ENCODE peak calls at places on chromosomes 1 and 21, in eight cellular contexts. X is K562, A is HepG2, P is GM12878, S is HCT116, D is Panc1, Y is GM23338, Z is SK-N-SH. N is an unnamed sample.
A peak's percentile ranks its signal among the peaks of the same experiment; 100 is the strongest.

GRCh38 chr1:32208463-32208862 is 426 bp upstream of the DCDC2B start:
- DNase-seq in X (no peak), A (no peak), P (no peak), S (no peak), D (no peak), Y (no peak), Z (no peak), N (no peak)

GRCh38 chr1:52404975-52405338 is 555 bp downstream of the PRPF38A start:
- DNase-seq in X (no peak), A (no peak), P (no peak), S (no peak), D (no peak), Y (no peak), Z (no peak), N (no peak)

GRCh38 chr1:198794498-198794897 is 155.7 kb downstream of the PTPRC start:
- DNase-seq in X (no peak), A (no peak), P (no peak), S (no peak), D (no peak), Y (no peak), Z (no peak), N (no peak)

GRCh38 chr21:29892379-29892778 is 47.4 kb downstream of the GRIK1 start:
- DNase-seq in X (no peak), A (no peak), P (no peak), S (no peak), D (no peak), Y (no peak), Z (no peak), N (no peak)

GRCh38 chr1:12434174-12434573 is 183.8 kb downstream of the DHRS3 start:
- DNase-seq in X (no peak), A (no peak), P (peak; percentile 73), S (peak; percentile 51), D (no peak), Y (no peak), Z (no peak), N (peak; percentile 3)

GRCh38 chr1:219526074-219526473 is 86.8 kb downstream of the ZC3H11B start:
- DNase-seq in X (no peak), A (no peak), P (no peak), S (no peak), D (no peak), Y (no peak), Z (no peak), N (no peak)

GRCh38 chr1:42070996-42071395 is 82.2 kb upstream of the GUCA2B start:
- DNase-seq in X (no peak), A (no peak), P (no peak), S (no peak), D (no peak), Y (no peak), Z (no peak), N (no peak)

GRCh38 chr1:198176179-198176578 is 19.4 kb downstream of the NEK7 start:
- DNase-seq in X (no peak), A (no peak), P (no peak), S (no peak), D (no peak), Y (no peak), Z (no peak), N (no peak)

GRCh38 chr1:205319081-205320018 is 2.2 kb downstream of the NUAK2 start:
- DNase-seq in X (no peak), A (peak; percentile 88), P (no peak), S (no peak), D (no peak), Y (no peak), Z (no peak), N (peak; percentile 69)

GRCh38 chr1:160993544-160993943 is 27.4 kb downstream of the F11R start:
- DNase-seq in X (no peak), A (peak; percentile 33), P (no peak), S (no peak), D (peak; percentile 35), Y (no peak), Z (peak; percentile 45), N (peak; percentile 21)

GRCh38 chr21:38721055-38721454 is 84.7 kb upstream of the ETS2 start:
- DNase-seq in X (no peak), A (no peak), P (no peak), S (no peak), D (no peak), Y (peak; percentile 14), Z (no peak), N (no peak)

GRCh38 chr1:89149229-89149628 is 23.3 kb upstream of the GBP2 start:
- DNase-seq in X (no peak), A (peak; percentile 36), P (no peak), S (no peak), D (no peak), Y (peak; percentile 52), Z (no peak), N (no peak)

GRCh38 chr1:245160288-245160687 is 5.5 kb downstream of the KIF26B start:
- DNase-seq in X (no peak), A (no peak), P (no peak), S (no peak), D (no peak), Y (no peak), Z (no peak), N (no peak)

GRCh38 chr1:54984126-54984842 is 3.9 kb downstream of the TMEM61 start:
- DNase-seq in X (no peak), A (no peak), P (no peak), S (no peak), D (no peak), Y (no peak), Z (peak; percentile 9), N (no peak)

GRCh38 chr1:156498447-156499193 is 2.0 kb downstream of the MEF2D start:
- DNase-seq in X (peak; percentile 41), A (no peak), P (no peak), S (no peak), D (no peak), Y (peak; percentile 60), Z (no peak), N (no peak)

GRCh38 chr1:101137144-101138126 is 99.4 kb upstream of the S1PR1 start:
- DNase-seq in X (no peak), A (peak; percentile 53), P (peak; percentile 39), S (no peak), D (no peak), Y (peak; percentile 51), Z (no peak), N (peak; percentile 57)

GRCh38 chr21:35824136-35824535 is 236.2 kb downstream of the SETD4 start:
- DNase-seq in X (no peak), A (no peak), P (no peak), S (no peak), D (no peak), Y (no peak), Z (no peak), N (no peak)

GRCh38 chr1:3428899-3429298 is 25.6 kb upstream of the ARHGEF16 start:
- DNase-seq in X (no peak), A (no peak), P (no peak), S (no peak), D (no peak), Y (no peak), Z (no peak), N (no peak)

DNA sequence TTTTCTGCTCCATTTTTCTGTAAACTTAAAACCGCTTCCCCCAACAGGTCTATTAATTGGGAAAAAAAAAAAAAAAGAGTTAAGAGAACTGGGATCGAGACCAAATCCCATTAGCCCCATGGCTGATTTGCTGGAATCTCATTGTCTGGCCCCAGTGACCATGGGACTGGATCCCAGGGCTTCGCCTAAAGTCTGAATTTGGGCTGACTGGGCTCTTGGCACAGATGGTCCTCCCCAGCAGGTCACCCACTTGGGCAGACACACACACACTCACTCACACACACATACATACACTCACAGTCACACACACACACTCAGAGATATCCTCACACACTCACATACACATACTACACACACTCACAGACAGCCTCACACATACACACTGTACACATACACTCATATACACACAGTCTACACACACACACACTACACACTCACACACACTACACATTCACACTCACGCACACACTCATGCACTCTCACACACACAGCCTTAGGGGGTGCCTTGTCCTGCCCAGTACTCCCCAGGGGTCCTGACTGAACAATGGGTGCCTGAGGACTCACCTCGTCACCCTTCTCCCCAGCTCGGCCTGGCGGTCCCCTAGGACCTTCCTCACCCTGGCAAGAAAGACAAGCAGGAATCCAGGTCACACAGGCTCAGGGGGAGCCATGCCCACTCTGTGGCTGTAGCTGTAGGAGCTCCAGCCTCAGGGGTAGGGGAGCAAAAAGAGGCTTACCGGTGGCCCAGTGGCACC is 7.5 kb downstream of the COL9A2 start:
- DNase-seq in X (no peak), A (no peak), P (no peak), S (no peak), D (no peak), Y (no peak), Z (no peak), N (no peak)
- TF ChIP-seq POLR2AphosphoS5 in X (no peak), A (no peak), P (no peak), S (no peak), D (no peak), Y (no peak), Z (no peak), N (no peak)

GRCh38 chr1:119865607-119866006 is 30.7 kb downstream of the ADAM30 start:
- DNase-seq in X (no peak), A (no peak), P (no peak), S (no peak), D (no peak), Y (no peak), Z (no peak), N (no peak)
- TF ChIP-seq REST in X (no peak), A (no peak), P (no peak), S (no peak), D (no peak), Y (no peak), Z (no peak), N (no peak)

DNA sequence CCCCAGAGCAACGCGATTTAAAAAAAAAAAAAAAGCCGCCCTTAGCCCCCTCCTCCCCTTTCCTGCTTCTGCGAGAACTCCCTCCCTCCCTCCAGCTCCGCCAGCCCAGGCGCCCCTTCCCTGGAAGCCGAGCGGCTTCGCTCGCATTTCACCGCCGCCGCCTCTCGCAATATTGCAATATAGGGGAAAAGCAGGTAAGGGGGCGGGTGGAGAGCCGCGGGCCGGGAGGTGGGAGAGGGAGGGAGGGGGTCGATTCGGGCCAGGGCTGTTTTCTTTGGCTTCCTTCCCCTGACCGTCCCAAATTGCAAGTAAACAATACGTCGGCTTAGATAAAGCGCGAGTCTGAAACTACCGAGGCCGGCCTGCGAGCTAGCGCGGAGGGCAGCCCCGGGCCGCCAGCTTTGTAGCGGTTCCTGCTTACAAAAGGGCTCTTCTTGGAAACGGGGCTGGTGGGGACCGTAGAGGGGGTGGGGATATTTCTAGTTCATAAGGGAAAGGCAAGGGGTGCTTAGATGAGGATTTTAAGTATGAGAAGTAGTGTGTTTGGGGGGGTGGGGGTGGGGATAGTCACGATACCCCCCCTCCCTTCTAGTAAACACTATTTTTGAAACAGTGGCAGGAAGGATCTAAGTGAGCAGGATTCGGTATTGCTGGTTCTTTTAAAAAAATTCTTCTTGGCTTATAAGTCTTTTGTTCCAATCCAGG is 523 bp downstream of the LMO4 start:
- DNase-seq in X (peak; percentile 60), A (peak; percentile 54), P (no peak), S (no peak), D (no peak), Y (peak; percentile 64), Z (peak; percentile 74), N (no peak)
- TF ChIP-seq POLR2AphosphoS5 in X (peak; percentile 8), A (no peak), P (no peak), S (peak; percentile 6), D (no peak), Y (no peak), Z (no peak), N (no peak)

DNA sequence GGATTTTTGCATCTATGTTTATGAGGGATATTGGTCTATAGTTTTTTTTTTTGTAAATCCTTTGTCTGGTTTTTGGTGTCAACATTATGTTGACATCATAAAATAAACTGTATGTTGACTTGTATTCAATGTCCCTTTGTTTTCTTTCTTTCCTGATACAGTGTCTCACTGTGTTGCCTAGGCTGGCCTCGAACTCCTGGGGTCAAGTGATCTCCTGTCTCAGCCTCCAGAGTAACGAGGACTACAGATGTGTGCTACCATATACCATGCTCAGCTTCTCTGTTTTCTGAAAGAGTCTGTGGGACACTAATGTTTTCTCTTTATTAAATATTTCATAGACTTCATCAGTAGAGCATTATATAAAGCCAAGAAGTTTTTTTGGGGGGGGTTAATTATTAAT is 18.3 kb downstream of the MAN1C1 start:
- DNase-seq in X (no peak), A (no peak), P (no peak), S (no peak), D (no peak), Y (no peak), Z (no peak), N (no peak)
- TF ChIP-seq REST in X (no peak), A (no peak), P (no peak), S (no peak), D (no peak), Y (no peak), Z (no peak), N (no peak)

N was measured in HL-60.